ENCODE peak calls at places on chromosomes 2 and 18, in ten cellular contexts. V is uterus, T is gastrocnemius medialis, I is Caco-2, G is tibial artery, S is Peyer's patch, Q is cardiac muscle cell, P is neuronal stem cell, W is NT2/D1, E is PC-9. U is an unnamed sample.

GRCh38 chr2:213065583-213066444 is 85.6 kb downstream of the IKZF2 start:
- DNase-seq in Q (peak; percentile 82), P (no peak), S (peak; percentile 47), W (no peak), I (peak; percentile 43), G (no peak), E (no peak), T (no peak), V (no peak), U (no peak)

GRCh38 chr2:227817940-227818568 is 4.4 kb downstream of the CCL20 start:
- DNase-seq in G (peak; percentile 98), T (peak; percentile 81), S (peak; percentile 89), E (peak; percentile 100), V (peak; percentile 22), I (no peak), Q (peak; percentile 25), P (no peak), W (peak; percentile 50), U (peak; percentile 84)

GRCh38 chr2:36682562-36682961 is 13.9 kb upstream of the VIT start:
- DNase-seq in T (no peak), P (no peak), I (no peak), E (no peak), G (no peak), Q (no peak), W (no peak), S (no peak), V (no peak), U (no peak)

GRCh38 chr18:43932140-43932539 is 654.9 kb upstream of the SYT4 start:
- DNase-seq in Q (no peak), W (no peak), I (no peak), V (no peak), S (no peak), E (no peak), T (no peak), G (no peak), P (no peak), U (no peak)

GRCh38 chr18:75343389-75343788 is 84.1 kb downstream of the SMIM21 start:
- DNase-seq in E (no peak), T (no peak), G (no peak), V (no peak), Q (peak; percentile 43), I (no peak), S (no peak), W (no peak), P (no peak), U (no peak)

GRCh38 chr2:187615364-187615763 is 61.1 kb upstream of the TFPI start:
- DNase-seq in V (no peak), W (no peak), T (no peak), Q (no peak), E (no peak), I (no peak), S (no peak), G (no peak), P (no peak), U (no peak)

GRCh38 chr2:31476511-31477171 is 62.1 kb upstream of the XDH start:
- DNase-seq in Q (no peak), G (no peak), S (no peak), E (no peak), W (no peak), V (no peak), P (no peak), I (no peak), T (no peak), U (no peak)

GRCh38 chr2:226758886-226759660 is 40.5 kb downstream of the IRS1 start:
- DNase-seq in P (no peak), S (no peak), Q (no peak), V (peak; percentile 28), T (no peak), W (no peak), I (no peak), G (peak; percentile 55), E (no peak), U (no peak)

GRCh38 chr2:236180831-236181453 is 12.8 kb upstream of the GBX2 start:
- DNase-seq in E (peak; percentile 59), T (no peak), Q (peak; percentile 78), G (no peak), V (no peak), W (no peak), S (no peak), I (no peak), P (peak; percentile 72), U (no peak)

GRCh38 chr18:54749291-54749690 is 79.0 kb upstream of the RAB27B start:
- DNase-seq in G (no peak), Q (no peak), T (no peak), E (no peak), P (no peak), I (no peak), W (no peak), S (no peak), V (no peak), U (no peak)

GRCh38 chr2:6896930-6897759 is 19.6 kb downstream of the RSAD2 start:
- DNase-seq in G (no peak), W (peak; percentile 9), V (no peak), S (no peak), P (no peak), I (no peak), T (no peak), Q (peak; percentile 36), E (peak; percentile 39), U (no peak)

GRCh38 chr2:33848486-33848885 is 249.4 kb upstream of the FAM98A start:
- DNase-seq in P (no peak), G (no peak), T (no peak), I (no peak), W (no peak), E (no peak), V (no peak), Q (no peak), S (no peak), U (no peak)

GRCh38 chr2:23651187-23651983 is 266.4 kb downstream of the KLHL29 start:
- DNase-seq in E (peak; percentile 63), V (no peak), P (no peak), T (no peak), Q (no peak), I (no peak), G (no peak), S (no peak), W (no peak), U (no peak)

GRCh38 chr2:241844066-241844728 is 14.5 kb downstream of the PDCD1 start:
- DNase-seq in P (peak; percentile 46), V (peak; percentile 78), W (peak; percentile 15), G (peak; percentile 57), S (peak; percentile 79), I (peak; percentile 54), E (no peak), Q (peak; percentile 72), T (peak; percentile 59), U (peak; percentile 63)

GRCh38 chr2:65880451-65880850 is 448.1 kb upstream of the SPRED2 start:
- DNase-seq in T (no peak), P (no peak), W (no peak), S (no peak), E (no peak), V (no peak), I (no peak), Q (no peak), G (no peak), U (no peak)

GRCh38 chr2:112027767-112028166 is 27.3 kb upstream of the TMEM87B start:
- DNase-seq in W (no peak), G (no peak), I (no peak), E (no peak), P (no peak), V (no peak), T (no peak), Q (no peak), S (no peak), U (no peak)

DNA sequence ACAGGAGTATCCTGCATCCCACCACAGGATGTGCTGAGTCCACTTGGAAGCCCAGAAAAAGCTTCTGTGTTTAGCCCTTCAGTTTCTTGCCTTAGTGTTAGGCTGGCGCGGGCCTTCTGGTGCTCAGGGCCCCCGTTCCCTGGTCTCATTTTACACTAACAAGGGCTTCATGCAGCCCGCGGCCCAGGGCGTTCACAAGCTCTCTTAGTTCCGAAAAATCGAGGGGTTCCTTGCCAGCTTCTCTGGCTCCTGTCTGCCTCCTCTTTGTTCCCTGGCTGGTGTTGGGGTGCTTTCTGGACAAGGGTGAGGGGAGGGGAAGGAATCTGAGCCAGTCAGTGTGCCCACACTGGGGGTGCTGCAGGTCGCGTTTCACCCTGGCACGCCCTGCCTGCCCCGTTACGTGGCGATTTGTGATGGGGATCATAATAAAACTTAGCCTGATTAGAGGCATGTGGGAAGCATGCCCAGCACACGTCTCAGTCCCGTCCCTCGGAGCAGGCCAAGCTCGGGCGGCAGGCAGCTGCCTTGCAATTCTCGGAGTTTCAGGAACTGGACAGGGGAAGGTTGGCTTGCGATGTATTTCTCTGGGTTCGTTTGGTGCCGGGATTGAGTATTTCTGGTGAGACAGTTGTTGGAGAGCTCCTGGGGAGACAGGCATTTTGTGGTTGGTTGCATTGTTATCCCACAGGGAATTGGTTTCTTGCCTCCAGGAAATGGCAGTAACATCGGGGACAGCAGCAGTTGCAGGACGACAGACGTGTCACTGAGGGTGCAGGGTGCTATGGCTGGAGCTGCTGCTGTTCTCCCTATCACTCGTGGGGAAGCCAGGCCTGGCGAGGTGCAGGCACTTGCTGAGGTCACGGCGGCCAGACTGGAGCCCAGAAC is 22.9 kb downstream of the SH3BP4 start:
- DNase-seq in S (no peak), V (no peak), Q (peak; percentile 55), P (no peak), G (no peak), W (no peak), E (no peak), T (peak; percentile 27), I (no peak), U (peak; percentile 42)
- H3K4me1 ChIP-seq in S (no peaks in the 10 kb centered on the region), V (no peaks in the 10 kb centered on the region), Q (peaks cover 16% of the 10 kb centered on the region), P (peaks cover 13% of the 10 kb centered on the region), G (peaks cover 57% of the 10 kb centered on the region), W (peaks cover 33% of the 10 kb centered on the region), E (peaks cover 60% of the 10 kb centered on the region), T (peaks cover 21% of the 10 kb centered on the region), I (no peaks in the 10 kb centered on the region), U (no peaks in the 10 kb centered on the region)

GRCh38 chr2:105134076-105134475 is 96.2 kb downstream of the MRPS9 start:
- DNase-seq in P (no peak), T (no peak), I (no peak), V (no peak), G (no peak), Q (no peak), E (no peak), W (no peak), S (no peak), U (no peak)
- H3K4me1 ChIP-seq in P (no peaks in the 10 kb centered on the region), T (no peaks in the 10 kb centered on the region), I (no peaks in the 10 kb centered on the region), V (no peaks in the 10 kb centered on the region), G (no peaks in the 10 kb centered on the region), Q (no peaks in the 10 kb centered on the region), E (no peaks in the 10 kb centered on the region), W (peaks cover 3% of the 10 kb centered on the region), S (no peaks in the 10 kb centered on the region), U (no peaks in the 10 kb centered on the region)

GRCh38 chr2:126665483-126665882 is 9.5 kb downstream of the GYPC start:
- DNase-seq in Q (no peak), V (no peak), T (no peak), W (no peak), E (no peak), I (no peak), P (no peak), S (no peak), G (no peak), U (no peak)
- H3K4me1 ChIP-seq in Q (peaks cover 15% of the 10 kb centered on the region), V (no peaks in the 10 kb centered on the region), T (peaks cover 88% of the 10 kb centered on the region), W (no peaks in the 10 kb centered on the region), E (no peaks in the 10 kb centered on the region), I (no peaks in the 10 kb centered on the region), P (peaks cover 20% of the 10 kb centered on the region), S (no peaks in the 10 kb centered on the region), G (peaks cover 46% of the 10 kb centered on the region), U (peaks cover 3% of the 10 kb centered on the region)

GRCh38 chr2:98487806-98488189 is 43.1 kb downstream of the INPP4A start:
- DNase-seq in E (peak; percentile 58), T (no peak), V (no peak), Q (no peak), I (no peak), P (no peak), S (no peak), G (no peak), W (no peak), U (no peak)
- H3K4me1 ChIP-seq in E (peaks cover 39% of the 10 kb centered on the region), T (peaks cover 28% of the 10 kb centered on the region), V (no peaks in the 10 kb centered on the region), Q (no peaks in the 10 kb centered on the region), I (peaks cover 21% of the 10 kb centered on the region), P (no peaks in the 10 kb centered on the region), S (peaks cover 5% of the 10 kb centered on the region), G (peaks cover 4% of the 10 kb centered on the region), W (peaks cover 7% of the 10 kb centered on the region), U (no peaks in the 10 kb centered on the region)